ENCODE peak calls at places on chromosome 14, in five cellular contexts. H, D, X, O and F are unnamed samples.
A peak's percentile ranks its signal among the peaks of the same experiment; 100 is the strongest.

GRCh38 chr14:84228702-84229101 is 1301.2 kb upstream of the FLRT2 start:
- DNase-seq in H (no peak), D (no peak), O (no peak), X (no peak), F (no peak)

GRCh38 chr14:81198651-81199050 is 22.1 kb downstream of the GTF2A1 start:
- DNase-seq in O (no peak), H (no peak), X (no peak), D (no peak), F (no peak)

GRCh38 chr14:70821916-70822705 is 12.8 kb upstream of the MAP3K9 start:
- DNase-seq in O (no peak), D (peak; percentile 83), H (peak; percentile 84), X (peak; percentile 62), F (no peak)

GRCh38 chr14:73238262-73238852 is 1.1 kb downstream of the PAPLN start:
- DNase-seq in D (no peak), X (no peak), H (peak; percentile 31), O (no peak), F (no peak)

GRCh38 chr14:53306926-53307325 is 153.8 kb upstream of the DDHD1 start:
- DNase-seq in H (peak; percentile 80), D (no peak), X (no peak), O (no peak), F (no peak)

GRCh38 chr14:75077794-75078193 is 8.4 kb downstream of the ZC2HC1C start:
- DNase-seq in H (no peak), O (no peak), D (no peak), X (no peak), F (no peak)

GRCh38 chr14:37559386-37559785 is 35.7 kb downstream of the FOXA1 start:
- DNase-seq in X (no peak), O (no peak), H (no peak), D (no peak), F (no peak)

GRCh38 chr14:38224328-38224727 is 16.6 kb downstream of the SSTR1 start:
- DNase-seq in X (no peak), O (no peak), H (no peak), D (no peak), F (no peak)

GRCh38 chr14:50381823-50382287 is 14.8 kb downstream of the CDKL1 start:
- DNase-seq in O (no peak), X (no peak), H (no peak), D (no peak), F (no peak)

GRCh38 chr14:26334288-26334687 is 263.5 kb downstream of the NOVA1 start:
- DNase-seq in X (no peak), H (no peak), O (no peak), D (no peak), F (no peak)

GRCh38 chr14:65259000-65259399 is 153.5 kb upstream of the FUT8 start:
- DNase-seq in X (no peak), O (no peak), D (no peak), H (no peak), F (no peak)

GRCh38 chr14:57575482-57575881 is 81.8 kb upstream of the CCDC198 start:
- DNase-seq in O (no peak), X (no peak), H (peak; percentile 5), D (no peak), F (no peak)

GRCh38 chr14:73777420-73777819 is 63.2 kb upstream of the PNMA1 start:
- DNase-seq in O (no peak), H (peak; percentile 41), X (no peak), D (no peak), F (no peak)

GRCh38 chr14:72961579-72962335 is 35.5 kb downstream of the DCAF4 start:
- DNase-seq in D (no peak), O (no peak), H (no peak), X (no peak), F (no peak)

GRCh38 chr14:49549881-49550280 is 36.3 kb downstream of the RPS29 start:
- DNase-seq in H (peak; percentile 73), O (peak; percentile 32), D (no peak), X (no peak), F (no peak)

GRCh38 chr14:31911160-31911559 is 165.9 kb upstream of the ARHGAP5 start:
- DNase-seq in X (no peak), D (no peak), H (no peak), O (no peak), F (no peak)

GRCh38 chr14:74735113-74735512 is 22.2 kb downstream of the FCF1 start:
- DNase-seq in H (no peak), O (no peak), X (no peak), D (no peak), F (no peak)

GRCh38 chr14:73610692-73611091 is 1.6 kb upstream of the ACOT6 start:
- DNase-seq in X (peak; percentile 0), D (no peak), H (peak; percentile 28), O (no peak), F (no peak)

GRCh38 chr14:69324341-69324931 is 64.5 kb downstream of the GALNT16 start:
- DNase-seq in H (no peak), O (no peak), X (no peak), D (no peak), F (no peak)

GRCh38 chr14:75259510-75259855 is 19.1 kb upstream of the FOS start:
- DNase-seq in O (no peak), D (no peak), X (no peak), H (no peak), F (no peak)

GRCh38 chr14:103846569-103847438 is 571 bp downstream of the PPP1R13B start:
- DNase-seq in O (no peak), D (peak; percentile 81), X (peak; percentile 49), H (peak; percentile 63), F (no peak)

GRCh38 chr14:69528930-69529329 is 44.4 kb downstream of the PLEKHD1 start:
- DNase-seq in H (no peak), O (no peak), X (no peak), D (no peak), F (no peak)

GRCh38 chr14:40164083-40164482 is 731.9 kb upstream of the FBXO33 start:
- DNase-seq in D (no peak), H (peak; percentile 55), X (no peak), O (no peak), F (no peak)

GRCh38 chr14:75476274-75476995 is 45.8 kb upstream of the BATF start:
- DNase-seq in X (peak; percentile 23), O (no peak), D (peak; percentile 60), H (peak; percentile 74), F (no peak)

GRCh38 chr14:94021416-94022157 is 4.6 kb upstream of the OTUB2 start:
- DNase-seq in O (no peak), D (peak; percentile 12), X (peak; percentile 53), H (no peak), F (no peak)

GRCh38 chr14:23245282-23245681 is 7.5 kb downstream of the RNF212B start:
- DNase-seq in O (no peak), X (no peak), H (no peak), D (no peak), F (no peak)

GRCh38 chr14:88106377-88106776 is 101.4 kb downstream of the GPR65 start:
- DNase-seq in H (no peak), X (no peak), O (no peak), D (no peak), F (no peak)

GRCh38 chr14:88170333-88170732 is 152.7 kb downstream of the KCNK10 start:
- DNase-seq in D (no peak), O (no peak), X (no peak), H (no peak), F (no peak)

GRCh38 chr14:33998263-33998662 is 47.4 kb upstream of the EGLN3 start:
- DNase-seq in X (no peak), H (no peak), D (no peak), O (no peak), F (no peak)

GRCh38 chr14:24897793-24898192 is 152.2 kb downstream of the STXBP6 start:
- DNase-seq in X (no peak), D (no peak), H (no peak), O (no peak), F (no peak)

GRCh38 chr14:26775765-26776577 is 178.1 kb upstream of the NOVA1 start:
- DNase-seq in D (no peak), X (no peak), H (no peak), O (no peak), F (no peak)

GRCh38 chr14:58749066-58749669 is 111.4 kb downstream of the DACT1 start:
- DNase-seq in X (peak; percentile 23), D (no peak), O (no peak), H (no peak), F (no peak)

GRCh38 chr14:23365353-23366162 is 586 bp upstream of the EFS start:
- DNase-seq in H (peak; percentile 68), D (peak; percentile 78), X (no peak), O (no peak), F (no peak)

GRCh38 chr14:93720981-93721483 is 67.3 kb downstream of the PRIMA1 start:
- DNase-seq in O (no peak), H (no peak), X (no peak), D (no peak), F (no peak)

GRCh38 chr14:75127903-75128595 is 1.2 kb upstream of the NEK9 start:
- DNase-seq in X (no peak), H (no peak), D (no peak), O (no peak), F (no peak)

GRCh38 chr14:91399868-91400640 is 17.6 kb downstream of the CCDC88C start:
- DNase-seq in O (no peak), H (no peak), D (no peak), X (no peak), F (no peak)
- H3K4me1 ChIP-seq in O (peaks cover 14% of the 10 kb centered on the region), H (peaks cover 31% of the 10 kb centered on the region), D (peaks cover 8% of the 10 kb centered on the region), X (no peaks in the 10 kb centered on the region), F (peaks cover 17% of the 10 kb centered on the region)

DNA sequence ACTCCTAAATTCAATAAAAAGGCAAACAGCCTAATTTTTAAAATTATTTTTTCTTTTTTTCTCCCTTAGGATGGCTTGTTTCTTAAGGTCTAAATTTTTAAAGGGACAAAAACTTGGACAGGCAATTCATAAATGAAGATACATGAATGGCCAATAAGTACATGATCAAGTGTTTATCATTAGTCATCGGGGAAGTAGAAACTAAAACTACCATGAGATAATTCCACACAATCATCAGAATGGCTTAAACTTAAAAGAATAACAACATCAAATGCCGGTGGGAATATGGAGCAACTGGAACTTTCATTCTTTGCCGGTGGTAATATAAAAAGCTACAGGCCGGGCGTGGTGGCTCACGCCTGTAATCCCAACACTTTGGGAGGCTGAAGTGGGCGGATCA is 29.1 kb downstream of the MOK start:
- DNase-seq in D (no peak), H (no peak), O (no peak), X (no peak), F (no peak)
- H3K27me3 ChIP-seq in D (no peaks in the 10 kb centered on the region), H (no peaks in the 10 kb centered on the region), O (no peaks in the 10 kb centered on the region), X (no peaks in the 10 kb centered on the region), F (no peaks in the 10 kb centered on the region)

DNA sequence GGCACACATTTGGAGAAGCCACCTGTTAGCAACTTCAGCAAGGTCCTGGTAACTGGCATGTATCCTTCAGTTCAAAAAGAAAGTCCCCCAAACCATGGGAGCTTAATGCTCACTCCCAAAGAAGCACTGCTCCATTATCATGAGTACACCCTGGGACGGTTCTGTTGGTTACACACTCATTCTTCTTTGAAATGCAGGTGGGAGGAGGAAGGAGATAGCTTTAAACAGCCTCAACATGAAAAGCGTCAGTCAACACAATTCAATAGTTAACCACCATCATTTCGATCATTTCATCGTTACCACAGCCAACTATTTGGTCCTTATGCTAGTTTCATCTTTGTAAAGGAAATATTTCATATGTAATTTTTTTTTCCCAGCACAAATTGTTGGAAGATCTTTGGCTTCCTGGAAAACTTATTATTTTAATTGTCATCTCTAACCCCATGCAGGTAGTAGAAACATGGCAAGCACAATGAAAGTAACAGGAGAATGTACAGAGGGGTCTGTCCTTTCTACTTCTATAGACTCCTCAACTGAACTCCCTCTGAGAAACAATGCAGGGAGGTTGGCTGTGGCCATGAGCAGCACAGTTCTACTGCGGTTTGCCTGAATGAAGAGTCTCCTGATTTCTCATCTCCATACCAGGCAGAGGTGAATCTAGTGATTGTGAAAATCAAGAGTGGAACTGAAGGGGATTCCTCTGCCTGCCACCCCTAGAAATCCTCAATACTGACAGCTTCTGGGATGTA is 196.4 kb upstream of the FOXN3 start:
- DNase-seq in X (no peak), O (no peak), H (no peak), D (no peak), F (no peak)
- H3K4me3 ChIP-seq in X (no peak overlapping the region), O (no peak overlapping the region), H (no peak overlapping the region), D (no peak overlapping the region), F (no peak overlapping the region)

GRCh38 chr14:96086032-96086431 is 46.9 kb downstream of the C14orf132 start:
- DNase-seq in X (no peak), H (no peak), D (no peak), O (no peak), F (no peak)
- H3K4me1 ChIP-seq in X (peaks cover 4% of the 10 kb centered on the region), H (no peaks in the 10 kb centered on the region), D (peaks cover 3% of the 10 kb centered on the region), O (peaks cover 16% of the 10 kb centered on the region), F (no peaks in the 10 kb centered on the region)